ENCODE peak calls at places on chromosomes 12 and 14, in five cellular contexts. X is HepG2, N is A673, K is PC-3, O is endothelial cell of umbilical vein. D is an unnamed sample.
A peak's percentile ranks its signal among the peaks of the same experiment; 100 is the strongest.

GRCh38 chr12:15556411-15556810 is 232.8 kb downstream of the EPS8 start:
- DNase-seq in X (no peak), N (no peak), K (peak; percentile 5), O (no peak), D (no peak)

GRCh38 chr12:32069071-32069470 is 37.6 kb upstream of the BICD1 start:
- DNase-seq in X (peak; percentile 46), N (peak; percentile 90), K (no peak), O (peak; percentile 83), D (no peak)

GRCh38 chr12:54932691-54933090 is 51.9 kb downstream of the TESPA1 start:
- DNase-seq in X (no peak), N (no peak), K (peak; percentile 41), O (no peak), D (no peak)

GRCh38 chr14:92900660-92901059 is 22.3 kb upstream of the CHGA start:
- DNase-seq in X (no peak), N (no peak), K (peak; percentile 57), O (no peak), D (no peak)

GRCh38 chr12:122946690-122947271 is 19.5 kb downstream of the ABCB9 start:
- DNase-seq in X (peak; percentile 85), N (peak; percentile 53), K (peak; percentile 99), O (peak; percentile 96), D (no peak)

GRCh38 chr14:76236172-76237130 is 84.7 kb downstream of the GPATCH2L start:
- DNase-seq in X (no peak), N (no peak), K (no peak), O (no peak), D (no peak)

GRCh38 chr12:57612711-57613426 is 1.6 kb downstream of the ARHGEF25 start:
- DNase-seq in X (no peak), N (no peak), K (no peak), O (no peak), D (no peak)

GRCh38 chr12:120583478-120584030 is 2.4 kb upstream of the POP5 start:
- DNase-seq in X (peak; percentile 54), N (peak; percentile 86), K (peak; percentile 87), O (peak; percentile 67), D (peak; percentile 53)

GRCh38 chr12:19428261-19428660 is 11.0 kb upstream of the AEBP2 start:
- DNase-seq in X (no peak), N (no peak), K (no peak), O (no peak), D (no peak)

GRCh38 chr12:570237-570925 is 92.9 kb downstream of the NINJ2 start:
- DNase-seq in X (peak; percentile 77), N (no peak), K (peak; percentile 81), O (peak; percentile 72), D (no peak)

GRCh38 chr14:59189281-59189821 is 884 bp downstream of the DAAM1 start:
- DNase-seq in X (no peak), N (peak; percentile 22), K (peak; percentile 52), O (no peak), D (peak; percentile 6)

DNA sequence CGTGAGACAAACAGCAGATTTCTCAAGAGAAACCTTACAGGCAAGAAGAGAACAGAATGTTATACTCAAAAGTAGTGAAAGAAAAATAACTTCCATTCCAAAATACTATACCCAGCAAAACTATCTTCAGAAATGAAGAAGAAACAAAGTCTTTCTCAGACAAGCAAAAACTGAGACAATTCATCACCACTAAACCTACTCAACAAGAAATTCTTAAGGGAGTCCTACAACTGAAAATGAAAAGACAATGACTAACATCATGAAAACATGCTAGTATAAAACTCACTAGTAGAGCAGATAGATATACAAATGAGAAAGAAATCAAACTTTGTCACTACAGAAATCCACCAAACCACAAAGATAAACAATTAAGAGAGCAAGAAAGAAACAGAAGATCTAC is 106.5 kb downstream of the CEP83 start:
- DNase-seq in X (no peak), N (no peak), K (no peak), O (no peak), D (no peak)
- H3K9me3 ChIP-seq in X (peaks cover 35% of the 10 kb centered on the region), N (peaks cover 29% of the 10 kb centered on the region), K (peaks cover 10% of the 10 kb centered on the region), O (peaks cover 3% of the 10 kb centered on the region), D (no peaks in the 10 kb centered on the region)

GRCh38 chr12:101200824-101201223 is 9.2 kb downstream of the SLC5A8 start:
- DNase-seq in X (no peak), N (no peak), K (no peak), O (no peak), D (no peak)
- H3K4me3 ChIP-seq in X (no peak overlapping the region), N (no peak overlapping the region), K (no peak overlapping the region), O (no peak overlapping the region), D (no peak overlapping the region)

GRCh38 chr12:12561305-12562015 is 1.2 kb downstream of the DUSP16 start:
- DNase-seq in X (peak; percentile 53), N (peak; percentile 60), K (peak; percentile 36), O (no peak), D (peak; percentile 56)
- TF ChIP-seq EZH2 in X (no peak), N (no peak), K (no peak), O (no peak), D (no peak)

DNA sequence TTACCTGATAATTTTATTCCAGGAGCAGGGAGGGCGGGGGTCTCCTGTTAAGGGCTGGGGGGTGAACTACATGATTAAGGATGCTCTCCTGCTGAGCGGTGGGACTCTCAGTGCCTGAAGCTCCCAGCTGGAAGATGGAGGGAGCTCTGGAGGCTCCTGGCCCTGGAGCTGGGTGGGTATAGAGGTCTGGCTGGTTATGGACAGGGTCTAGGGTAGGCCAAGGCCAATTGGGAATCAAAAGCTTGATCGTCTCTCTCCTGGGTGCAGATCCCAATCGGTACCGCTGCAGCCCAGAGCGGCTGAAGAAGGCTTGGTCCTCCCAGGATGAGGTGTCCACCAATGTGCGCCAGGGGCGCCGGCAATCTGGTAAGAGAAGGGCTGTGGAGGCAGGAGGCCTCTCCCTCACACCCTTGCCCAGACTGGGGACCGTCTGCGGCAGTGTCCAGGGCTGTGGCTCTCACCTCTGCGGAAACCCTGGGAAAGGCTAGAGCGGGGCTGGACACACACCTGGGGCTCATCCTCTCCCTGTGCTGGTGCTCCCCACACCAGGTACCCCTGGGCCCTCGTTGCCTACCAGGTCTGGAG is 28.4 kb downstream of the PLEKHG3 start:
- DNase-seq in X (no peak), N (no peak), K (no peak), O (no peak), D (no peak)
- H3K9me3 ChIP-seq in X (no peaks in the 10 kb centered on the region), N (no peaks in the 10 kb centered on the region), K (no peaks in the 10 kb centered on the region), O (no peaks in the 10 kb centered on the region), D (no peaks in the 10 kb centered on the region)

GRCh38 chr14:61125314-61126082 is 144.5 kb downstream of the SLC38A6 start:
- DNase-seq in X (no peak), N (no peak), K (no peak), O (no peak), D (no peak)
- H3K4me3 ChIP-seq in X (no peak overlapping the region), N (no peak overlapping the region), K (no peak overlapping the region), O (no peak overlapping the region), D (no peak overlapping the region)

GRCh38 chr14:105528197-105528858 is 1.9 kb downstream of the TMEM121 start:
- DNase-seq in X (peak; percentile 38), N (peak; percentile 85), K (peak; percentile 79), O (peak; percentile 61), D (peak; percentile 81)
- TF ChIP-seq EZH2 in X (no peak), N (no peak), K (no peak), O (no peak), D (no peak)

GRCh38 chr14:67133595-67134441 is 55.4 kb upstream of the GARIN2 start:
- DNase-seq in X (no peak), N (no peak), K (no peak), O (peak; percentile 56), D (no peak)
- H3K9me3 ChIP-seq in X (no peaks in the 10 kb centered on the region), N (no peaks in the 10 kb centered on the region), K (no peaks in the 10 kb centered on the region), O (no peaks in the 10 kb centered on the region), D (no peaks in the 10 kb centered on the region)

DNA sequence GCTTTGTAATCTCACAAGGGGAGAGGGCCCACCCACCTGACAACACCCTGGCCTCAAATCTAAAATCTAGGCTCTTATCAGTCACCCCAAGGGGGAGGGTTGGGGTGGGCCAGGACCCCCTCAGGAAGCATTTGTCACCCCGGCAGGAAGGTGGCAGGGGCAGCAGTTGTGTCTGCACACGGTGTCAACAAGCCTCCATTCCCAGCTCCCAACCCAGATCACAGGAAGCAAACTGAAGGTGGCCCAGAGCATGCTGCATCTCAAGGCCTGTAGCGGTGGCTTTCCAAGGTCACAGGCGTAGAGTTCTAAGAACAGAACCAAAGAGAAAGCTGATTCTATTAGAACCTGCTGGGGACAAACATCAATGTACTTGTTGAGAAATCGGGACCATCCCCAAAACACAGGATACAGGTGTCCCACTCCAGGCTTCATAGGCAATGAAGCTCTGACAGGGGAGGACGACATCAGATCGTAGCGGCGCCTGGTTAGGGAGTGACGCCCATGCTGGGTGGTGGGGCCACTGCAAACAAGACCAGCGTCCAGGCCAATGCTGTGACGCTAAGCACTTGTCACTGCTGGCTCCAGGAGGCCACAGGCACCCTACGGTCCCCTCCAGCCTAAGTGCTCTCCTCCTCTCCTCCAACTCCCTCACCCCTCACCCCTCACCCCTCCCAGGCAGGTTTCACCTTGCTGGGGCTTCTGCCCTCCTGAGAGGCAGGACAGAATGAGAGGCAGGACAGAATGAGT is 52.9 kb downstream of the CCDC88C start:
- DNase-seq in X (peak; percentile 13), N (no peak), K (no peak), O (no peak), D (peak; percentile 10)
- H3K4me3 ChIP-seq in X (no peak overlapping the region), N (no peak overlapping the region), K (no peak overlapping the region), O (no peak overlapping the region), D (no peak overlapping the region)

D was measured in MM.1S.